ENCODE peak calls at places on chromosome 14, in nine cellular contexts. One of them, this sample, is unnamed.

GRCh38 chr14:73953731-73954130 is 3.6 kb downstream of the COQ6 start:
- DNase-seq in lower lobe of right lung: no peak
- DNase-seq in ovary: no peak
- DNase-seq in astrocyte: no peak
- DNase-seq in Caco-2: no peak
- DNase-seq in heart right ventricle: no peak
- DNase-seq in astrocyte of the cerebellum: no peak
- DNase-seq in AG10803: peak; percentile 13
- DNase-seq in mesothelial cell of epicardium: no peak
- DNase-seq in this sample: no peak

GRCh38 chr14:21711360-21711961 is 37.8 kb upstream of the OR4E1 start:
- DNase-seq in astrocyte of the cerebellum: peak; percentile 19
- DNase-seq in AG10803: peak; percentile 40
- DNase-seq in heart right ventricle: no peak
- DNase-seq in astrocyte: peak; percentile 18
- DNase-seq in Caco-2: no peak
- DNase-seq in ovary: no peak
- DNase-seq in lower lobe of right lung: no peak
- DNase-seq in mesothelial cell of epicardium: no peak
- DNase-seq in this sample: no peak

GRCh38 chr14:94643316-94644101 is 31.3 kb downstream of the SERPINA3 start:
- DNase-seq in astrocyte: no peak
- DNase-seq in AG10803: no peak
- DNase-seq in Caco-2: no peak
- DNase-seq in astrocyte of the cerebellum: no peak
- DNase-seq in ovary: no peak
- DNase-seq in lower lobe of right lung: no peak
- DNase-seq in heart right ventricle: no peak
- DNase-seq in mesothelial cell of epicardium: no peak
- DNase-seq in this sample: no peak

GRCh38 chr14:94284221-94284620 is 8.8 kb downstream of the SERPINA10 start:
- DNase-seq in ovary: no peak
- DNase-seq in mesothelial cell of epicardium: no peak
- DNase-seq in heart right ventricle: no peak
- DNase-seq in astrocyte: peak; percentile 10
- DNase-seq in AG10803: no peak
- DNase-seq in astrocyte of the cerebellum: peak; percentile 12
- DNase-seq in Caco-2: no peak
- DNase-seq in lower lobe of right lung: no peak
- DNase-seq in this sample: no peak

GRCh38 chr14:20415723-20416622 is 2.7 kb upstream of the TEP1 start:
- DNase-seq in AG10803: peak; percentile 58
- DNase-seq in heart right ventricle: no peak
- DNase-seq in mesothelial cell of epicardium: no peak
- DNase-seq in Caco-2: no peak
- DNase-seq in astrocyte of the cerebellum: peak; percentile 29
- DNase-seq in lower lobe of right lung: no peak
- DNase-seq in astrocyte: peak; percentile 28
- DNase-seq in ovary: no peak
- DNase-seq in this sample: no peak

GRCh38 chr14:75793806-75794205 is 132.8 kb downstream of the TTLL5 start:
- DNase-seq in Caco-2: no peak
- DNase-seq in AG10803: peak; percentile 22
- DNase-seq in lower lobe of right lung: no peak
- DNase-seq in astrocyte of the cerebellum: no peak
- DNase-seq in heart right ventricle: no peak
- DNase-seq in mesothelial cell of epicardium: no peak
- DNase-seq in astrocyte: no peak
- DNase-seq in ovary: no peak
- DNase-seq in this sample: no peak

GRCh38 chr14:20624495-20625070 is 16.9 kb downstream of the OR6S1 start:
- DNase-seq in AG10803: peak; percentile 66
- DNase-seq in Caco-2: peak; percentile 57
- DNase-seq in mesothelial cell of epicardium: no peak
- DNase-seq in astrocyte: peak; percentile 52
- DNase-seq in ovary: peak; percentile 47
- DNase-seq in astrocyte of the cerebellum: no peak
- DNase-seq in heart right ventricle: peak; percentile 41
- DNase-seq in lower lobe of right lung: peak; percentile 88
- DNase-seq in this sample: no peak

GRCh38 chr14:85731198-85731597 is 201.3 kb downstream of the FLRT2 start:
- DNase-seq in AG10803: peak; percentile 84
- DNase-seq in heart right ventricle: no peak
- DNase-seq in ovary: no peak
- DNase-seq in mesothelial cell of epicardium: no peak
- DNase-seq in lower lobe of right lung: no peak
- DNase-seq in astrocyte: peak; percentile 83
- DNase-seq in astrocyte of the cerebellum: peak; percentile 87
- DNase-seq in Caco-2: no peak
- DNase-seq in this sample: no peak

GRCh38 chr14:101559250-101559623 is 2.1 kb upstream of the DIO3 start:
- DNase-seq in AG10803: no peak
- DNase-seq in lower lobe of right lung: peak; percentile 38
- DNase-seq in heart right ventricle: no peak
- DNase-seq in ovary: no peak
- DNase-seq in Caco-2: no peak
- DNase-seq in astrocyte: no peak
- DNase-seq in mesothelial cell of epicardium: no peak
- DNase-seq in astrocyte of the cerebellum: no peak
- DNase-seq in this sample: no peak

GRCh38 chr14:101559624-101560533 is 1.4 kb upstream of the DIO3 start:
- DNase-seq in astrocyte of the cerebellum: no peak
- DNase-seq in mesothelial cell of epicardium: no peak
- DNase-seq in Caco-2: peak; percentile 22
- DNase-seq in heart right ventricle: peak; percentile 33
- DNase-seq in ovary: peak; percentile 85
- DNase-seq in AG10803: peak; percentile 1
- DNase-seq in astrocyte: peak; percentile 6
- DNase-seq in lower lobe of right lung: peak; percentile 40
- DNase-seq in this sample: peak; percentile 88

GRCh38 chr14:101561145-101561896 is at the start of gene DIO3:
- DNase-seq in astrocyte of the cerebellum: no peak
- DNase-seq in ovary: peak; percentile 70
- DNase-seq in mesothelial cell of epicardium: no peak
- DNase-seq in AG10803: no peak
- DNase-seq in heart right ventricle: no peak
- DNase-seq in astrocyte: peak; percentile 11
- DNase-seq in lower lobe of right lung: peak; percentile 37
- DNase-seq in Caco-2: peak; percentile 63
- DNase-seq in this sample: peak; percentile 87

GRCh38 chr14:101561897-101562490 is 699 bp downstream of the DIO3 start:
- DNase-seq in heart right ventricle: no peak
- DNase-seq in ovary: no peak
- DNase-seq in lower lobe of right lung: no peak
- DNase-seq in astrocyte: no peak
- DNase-seq in astrocyte of the cerebellum: no peak
- DNase-seq in Caco-2: no peak
- DNase-seq in AG10803: no peak
- DNase-seq in mesothelial cell of epicardium: no peak
- DNase-seq in this sample: no peak

DNA sequence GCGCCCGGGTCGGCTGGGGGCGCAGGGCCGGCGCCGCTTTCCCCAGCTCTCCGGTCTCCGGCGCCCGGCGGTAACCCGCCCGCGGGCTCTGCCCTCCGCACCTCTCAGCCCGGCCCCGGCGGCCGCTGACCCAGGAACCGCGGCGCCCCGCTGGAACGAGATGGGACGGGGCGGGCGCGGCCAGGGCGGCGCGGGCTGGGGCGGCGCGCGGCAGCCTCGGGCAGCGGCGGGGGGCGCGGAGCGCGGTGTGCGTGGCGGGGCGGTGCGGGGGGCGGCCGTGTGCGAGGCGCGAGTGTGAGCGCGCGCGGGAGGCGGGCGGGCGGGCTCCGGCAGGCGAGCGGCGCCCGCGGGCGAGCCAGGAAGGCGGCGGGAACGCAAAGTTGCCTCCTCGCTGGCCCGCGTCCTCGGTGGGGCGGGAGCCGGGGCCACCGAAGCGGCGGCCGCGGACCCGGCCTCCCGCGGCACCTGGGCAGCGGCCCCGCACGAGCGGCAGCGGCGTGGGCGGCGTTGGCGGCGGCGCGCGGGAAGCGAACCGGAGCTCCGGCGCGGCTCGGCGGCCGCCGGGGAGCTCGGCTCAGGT is 671 bp upstream of the DIO3 start:
- DNase-seq in Caco-2: no peak
- DNase-seq in lower lobe of right lung: peak; percentile 0
- DNase-seq in astrocyte: no peak
- DNase-seq in mesothelial cell of epicardium: no peak
- DNase-seq in AG10803: no peak
- DNase-seq in astrocyte of the cerebellum: no peak
- DNase-seq in heart right ventricle: no peak
- DNase-seq in ovary: peak; percentile 52
- DNase-seq in this sample: no peak
- TF ChIP-seq CTCF in Caco-2: no peak
- TF ChIP-seq CTCF in lower lobe of right lung: no peak
- TF ChIP-seq CTCF in astrocyte: no peak
- TF ChIP-seq CTCF in mesothelial cell of epicardium: no peak
- TF ChIP-seq CTCF in AG10803: no peak
- TF ChIP-seq CTCF in astrocyte of the cerebellum: no peak
- TF ChIP-seq CTCF in heart right ventricle: no peak
- TF ChIP-seq CTCF in ovary: no peak
- TF ChIP-seq CTCF in this sample: no peak

GRCh38 chr14:52693532-52693931 is 1.8 kb downstream of the ERO1A start:
- DNase-seq in mesothelial cell of epicardium: no peak
- DNase-seq in ovary: no peak
- DNase-seq in AG10803: no peak
- DNase-seq in lower lobe of right lung: no peak
- DNase-seq in heart right ventricle: no peak
- DNase-seq in astrocyte: no peak
- DNase-seq in astrocyte of the cerebellum: no peak
- DNase-seq in Caco-2: no peak
- DNase-seq in this sample: no peak

GRCh38 chr14:52692248-52692962 is 3.0 kb downstream of the ERO1A start:
- DNase-seq in heart right ventricle: no peak
- DNase-seq in ovary: no peak
- DNase-seq in astrocyte of the cerebellum: no peak
- DNase-seq in Caco-2: no peak
- DNase-seq in mesothelial cell of epicardium: no peak
- DNase-seq in AG10803: peak; percentile 81
- DNase-seq in astrocyte: peak; percentile 21
- DNase-seq in lower lobe of right lung: no peak
- DNase-seq in this sample: no peak

GRCh38 chr14:52693004-52693403 is 2.4 kb downstream of the ERO1A start:
- DNase-seq in AG10803: no peak
- DNase-seq in mesothelial cell of epicardium: no peak
- DNase-seq in ovary: no peak
- DNase-seq in lower lobe of right lung: no peak
- DNase-seq in Caco-2: no peak
- DNase-seq in astrocyte: no peak
- DNase-seq in astrocyte of the cerebellum: no peak
- DNase-seq in heart right ventricle: no peak
- DNase-seq in this sample: no peak

GRCh38 chr14:52694761-52695480 is 437 bp downstream of the ERO1A start:
- DNase-seq in ovary: no peak
- DNase-seq in astrocyte of the cerebellum: no peak
- DNase-seq in Caco-2: no peak
- DNase-seq in mesothelial cell of epicardium: peak; percentile 41
- DNase-seq in AG10803: peak; percentile 30
- DNase-seq in heart right ventricle: peak; percentile 35
- DNase-seq in lower lobe of right lung: peak; percentile 58
- DNase-seq in astrocyte: peak; percentile 54
- DNase-seq in this sample: no peak

DNA sequence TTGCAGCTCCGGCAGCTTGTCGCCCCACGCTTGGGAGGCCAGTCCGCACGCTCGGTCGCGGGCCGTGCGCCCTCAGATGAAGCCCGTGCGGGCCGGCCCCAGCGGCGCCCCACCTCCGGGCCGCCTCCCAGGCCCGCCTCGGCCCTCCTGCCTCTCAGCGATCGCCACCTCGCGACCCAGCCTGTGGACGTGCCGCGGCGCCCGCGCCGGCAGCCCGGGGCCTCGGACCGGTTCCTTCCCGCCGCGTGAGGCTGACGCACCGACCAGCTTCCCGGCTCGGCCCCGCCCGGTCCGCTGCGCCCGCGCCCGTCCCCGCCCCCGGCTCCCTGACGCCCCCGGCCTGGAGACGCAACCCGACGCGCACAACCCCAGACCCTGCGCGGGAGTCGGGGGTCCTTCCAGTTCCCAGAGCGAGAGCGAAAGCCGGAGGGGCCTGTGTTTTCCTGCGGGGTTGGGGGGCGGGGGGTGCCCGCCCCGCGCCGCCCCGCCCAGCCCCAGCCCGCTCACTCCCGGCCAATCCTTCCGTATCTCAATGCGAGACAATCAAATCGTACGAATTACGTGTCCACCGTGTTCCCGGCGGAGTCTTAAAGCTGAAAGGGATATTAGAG is at the start of gene ERO1A:
- DNase-seq in ovary: peak; percentile 84
- DNase-seq in mesothelial cell of epicardium: peak; percentile 57
- DNase-seq in astrocyte of the cerebellum: peak; percentile 35
- DNase-seq in Caco-2: peak; percentile 81
- DNase-seq in heart right ventricle: peak; percentile 87
- DNase-seq in astrocyte: peak; percentile 73
- DNase-seq in lower lobe of right lung: peak; percentile 91
- DNase-seq in AG10803: peak; percentile 80
- DNase-seq in this sample: no peak
- TF ChIP-seq CTCF in ovary: no peak
- TF ChIP-seq CTCF in mesothelial cell of epicardium: no peak
- TF ChIP-seq CTCF in astrocyte of the cerebellum: no peak
- TF ChIP-seq CTCF in Caco-2: no peak
- TF ChIP-seq CTCF in heart right ventricle: no peak
- TF ChIP-seq CTCF in astrocyte: no peak
- TF ChIP-seq CTCF in lower lobe of right lung: no peak
- TF ChIP-seq CTCF in AG10803: no peak
- TF ChIP-seq CTCF in this sample: peak; percentile 29

GRCh38 chr14:32560213-32560857 is 231.2 kb downstream of the AKAP6 start:
- DNase-seq in mesothelial cell of epicardium: no peak
- DNase-seq in Caco-2: peak; percentile 59
- DNase-seq in heart right ventricle: no peak
- DNase-seq in ovary: no peak
- DNase-seq in astrocyte of the cerebellum: peak; percentile 73
- DNase-seq in AG10803: peak; percentile 93
- DNase-seq in astrocyte: peak; percentile 72
- DNase-seq in lower lobe of right lung: no peak
- DNase-seq in this sample: no peak
- TF ChIP-seq CTCF in mesothelial cell of epicardium: peak; percentile 75
- TF ChIP-seq CTCF in Caco-2: peak; percentile 77
- TF ChIP-seq CTCF in heart right ventricle: peak; percentile 68
- TF ChIP-seq CTCF in ovary: peak; percentile 38
- TF ChIP-seq CTCF in astrocyte of the cerebellum: peak; percentile 88
- TF ChIP-seq CTCF in AG10803: peak; percentile 95
- TF ChIP-seq CTCF in astrocyte: peak; percentile 100
- TF ChIP-seq CTCF in lower lobe of right lung: peak; percentile 84
- TF ChIP-seq CTCF in this sample: peak; percentile 97

DNA sequence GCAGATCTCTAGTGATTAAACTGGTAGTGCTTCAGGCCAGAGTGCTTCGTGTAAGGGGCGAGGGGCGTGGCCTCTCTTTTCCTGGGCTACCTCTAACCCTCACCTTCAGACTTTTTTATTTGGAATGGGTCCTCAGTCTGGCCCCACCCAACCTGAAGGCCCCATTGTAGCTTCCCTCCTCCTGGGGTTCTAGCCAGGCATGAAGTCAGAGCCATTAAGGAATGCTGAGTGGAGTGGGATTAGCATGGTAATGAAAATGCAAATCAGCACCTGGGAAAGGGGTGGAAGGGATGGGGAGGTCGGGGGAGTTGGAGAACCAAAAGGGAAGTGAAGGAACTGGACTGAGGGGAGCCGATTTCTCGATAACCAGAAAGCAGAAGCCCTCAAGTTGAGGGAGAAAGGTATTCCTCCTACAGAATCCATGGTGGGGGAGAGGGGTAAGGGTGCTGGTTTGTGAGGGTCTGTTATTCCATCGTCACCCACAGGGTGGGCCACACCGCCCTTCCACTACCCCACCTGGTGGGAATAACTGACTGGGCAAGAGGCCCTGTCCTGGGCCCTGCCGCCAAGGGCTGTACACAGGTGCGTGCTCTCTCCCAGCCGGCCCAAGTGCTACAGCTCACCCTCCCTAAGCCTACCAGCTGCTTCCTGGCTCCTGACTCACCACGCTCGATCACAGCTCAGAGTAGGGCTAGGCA is 14.1 kb downstream of the ZFHX2 start:
- DNase-seq in astrocyte of the cerebellum: no peak
- DNase-seq in mesothelial cell of epicardium: no peak
- DNase-seq in lower lobe of right lung: no peak
- DNase-seq in Caco-2: no peak
- DNase-seq in heart right ventricle: no peak
- DNase-seq in astrocyte: no peak
- DNase-seq in ovary: no peak
- DNase-seq in AG10803: no peak
- DNase-seq in this sample: no peak
- TF ChIP-seq CTCF in astrocyte of the cerebellum: no peak
- TF ChIP-seq CTCF in mesothelial cell of epicardium: no peak
- TF ChIP-seq CTCF in lower lobe of right lung: no peak
- TF ChIP-seq CTCF in Caco-2: no peak
- TF ChIP-seq CTCF in heart right ventricle: no peak
- TF ChIP-seq CTCF in astrocyte: no peak
- TF ChIP-seq CTCF in ovary: no peak
- TF ChIP-seq CTCF in AG10803: no peak
- TF ChIP-seq CTCF in this sample: no peak

This sample was measured in chondrocyte.